ENCODE peak calls at places on chromosomes 16 and 17, in eight cellular contexts. J is transverse colon, E is A549, H is tibial nerve, S is upper lobe of left lung, C is ovary, R is K562, X is HepG2. L is an unnamed sample. For H3K4me1, the result is how much of the 10 kb centered on the place peaks cover.

GRCh38 chr17:77349976-77350830 is 209.4 kb downstream of the SEC14L1 start:
- DNase-seq in J (no peak), E (no peak), H (peak), S (no peak), C (peak), R (no peak), X (no peak), L (peak)

GRCh38 chr16:14106961-14107360 is 35.8 kb downstream of the MRTFB start:
- DNase-seq in J (no peak), E (no peak), H (no peak), S (no peak), C (no peak), R (no peak), X (no peak), L (no peak)

GRCh38 chr17:11638700-11639265 is 40.5 kb downstream of the DNAH9 start:
- DNase-seq in J (no peak), E (no peak), H (no peak), S (no peak), C (no peak), R (no peak), X (no peak), L (peak)

GRCh38 chr16:86982912-86983311 is 334.3 kb downstream of the C16orf95 start:
- DNase-seq in J (no peak), E (no peak), H (no peak), S (no peak), C (no peak), R (no peak), X (no peak), L (no peak)

GRCh38 chr17:72724375-72724774 is 368.1 kb downstream of the SLC39A11 start:
- DNase-seq in J (no peak), E (no peak), H (no peak), S (no peak), C (no peak), R (no peak), X (no peak), L (no peak)

GRCh38 chr17:67557052-67557845 is 160.5 kb upstream of the NOL11 start:
- DNase-seq in J (no peak), E (no peak), H (no peak), S (no peak), C (no peak), R (no peak), X (no peak), L (no peak)

GRCh38 chr17:4492762-4493561 is 5.7 kb upstream of the SPNS2 start:
- DNase-seq in J (peak), E (peak), H (no peak), S (no peak), C (peak), R (peak), X (peak), L (no peak)

GRCh38 chr17:53629188-53629587 is 193.5 kb upstream of the KIF2B start:
- DNase-seq in J (no peak), E (no peak), H (no peak), S (no peak), C (no peak), R (no peak), X (no peak), L (no peak)

GRCh38 chr16:71883193-71883848 is 661 bp downstream of the ZNF821 start:
- DNase-seq in J (peak), E (no peak), H (no peak), S (no peak), C (peak), R (peak), X (no peak), L (no peak)

GRCh38 chr16:3020604-3021448 is 658 bp downstream of the TNFRSF12A start:
- DNase-seq in J (peak), E (peak), H (peak), S (peak), C (peak), R (peak), X (peak), L (peak)

GRCh38 chr17:58233547-58233946 is 4.8 kb upstream of the LPO start:
- DNase-seq in J (no peak), E (no peak), H (no peak), S (no peak), C (no peak), R (no peak), X (no peak), L (no peak)

GRCh38 chr17:8785547-8786412 is 13.4 kb downstream of the MFSD6L start:
- DNase-seq in J (peak), E (peak), H (peak), S (no peak), C (peak), R (peak), X (peak), L (peak)

GRCh38 chr17:73318861-73319260 is 7.1 kb upstream of the CDC42EP4 start:
- DNase-seq in J (no peak), E (no peak), H (no peak), S (no peak), C (no peak), R (peak), X (no peak), L (no peak)

GRCh38 chr16:10168258-10168657 is 14.0 kb downstream of the GRIN2A start:
- DNase-seq in J (no peak), E (no peak), H (no peak), S (no peak), C (no peak), R (no peak), X (no peak), L (no peak)

GRCh38 chr16:86306811-86307517 is 203.4 kb upstream of the FOXF1 start:
- DNase-seq in J (no peak), E (no peak), H (no peak), S (no peak), C (no peak), R (no peak), X (no peak), L (no peak)

GRCh38 chr16:1010815-1011214 is 29.2 kb downstream of the SOX8 start:
- DNase-seq in J (no peak), E (no peak), H (no peak), S (peak), C (no peak), R (no peak), X (no peak), L (no peak)

GRCh38 chr16:528111-529011 is 849 bp downstream of the CAPN15 start:
- DNase-seq in J (peak), E (no peak), H (no peak), S (peak), C (peak), R (peak), X (no peak), L (no peak)

GRCh38 chr17:77502626-77503292 is 362.0 kb downstream of the SEC14L1 start:
- DNase-seq in J (peak), E (no peak), H (no peak), S (peak), C (no peak), R (no peak), X (no peak), L (no peak)

GRCh38 chr17:59534583-59534982 is 30.8 kb upstream of the DHX40 start:
- DNase-seq in J (no peak), E (peak), H (no peak), S (no peak), C (no peak), R (no peak), X (peak), L (peak)

GRCh38 chr17:7915611-7916382 is at the start of gene RNF227:
- DNase-seq in J (peak), E (peak), H (peak), S (peak), C (peak), R (peak), X (peak), L (peak)

GRCh38 chr17:58313815-58314705 is 14.5 kb downstream of the TSPOAP1 start:
- DNase-seq in J (no peak), E (no peak), H (no peak), S (no peak), C (no peak), R (no peak), X (no peak), L (no peak)

GRCh38 chr17:58755577-58756245 is at the start of gene PPM1E:
- DNase-seq in J (peak), E (peak), H (no peak), S (peak), C (peak), R (peak), X (peak), L (no peak)

GRCh38 chr17:50707296-50708049 is at the start of gene ANKRD40:
- DNase-seq in J (peak), E (peak), H (peak), S (peak), C (peak), R (peak), X (peak), L (peak)

GRCh38 chr17:1487939-1488825 is 4.3 kb downstream of the MYO1C start:
- DNase-seq in J (peak), E (peak), H (peak), S (peak), C (peak), R (peak), X (peak), L (no peak)

GRCh38 chr16:15766918-15767317 is 89.9 kb downstream of the MYH11 start:
- DNase-seq in J (no peak), E (no peak), H (no peak), S (no peak), C (no peak), R (no peak), X (no peak), L (no peak)

GRCh38 chr16:56657555-56658430 is at the start of gene MT1F:
- DNase-seq in J (peak), E (peak), H (peak), S (peak), C (no peak), R (peak), X (peak), L (no peak)

GRCh38 chr17:61412860-61413653 is 13.4 kb downstream of the TBX2 start:
- DNase-seq in J (no peak), E (no peak), H (no peak), S (no peak), C (no peak), R (no peak), X (peak), L (peak)

GRCh38 chr17:29107933-29108805 is 65.2 kb downstream of the PIPOX start:
- DNase-seq in J (no peak), E (peak), H (no peak), S (no peak), C (no peak), R (no peak), X (peak), L (no peak)

DNA sequence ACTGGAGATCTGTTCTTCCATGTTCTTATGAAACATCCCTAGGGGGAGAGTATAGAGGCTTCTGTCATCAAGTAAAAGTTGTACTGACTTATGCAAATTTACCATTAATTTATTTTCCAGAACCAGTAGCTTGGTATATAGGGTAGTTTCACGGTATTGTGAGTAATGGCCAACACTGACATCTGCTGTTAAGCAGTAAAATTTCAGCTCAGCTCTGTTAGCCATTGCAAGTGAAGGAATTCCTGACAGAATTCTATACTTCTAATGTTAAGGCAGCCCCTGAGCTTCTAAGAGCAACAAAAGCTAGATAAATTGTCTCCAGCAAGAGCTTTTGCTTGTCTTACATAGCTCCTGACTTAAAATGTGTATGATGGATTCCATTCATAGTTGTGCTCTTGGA is 613.5 kb upstream of the C16orf82 start:
- DNase-seq in J (no peak), E (no peak), H (no peak), S (no peak), C (no peak), R (no peak), X (no peak), L (no peak)
- H3K4me1 ChIP-seq in J (under half), E (under half), H (under half), S (under half), C (under half), R (under half), X (under half), L (under half)

GRCh38 chr16:81366316-81366932 is 51.7 kb downstream of the GAN start:
- DNase-seq in J (no peak), E (peak), H (no peak), S (no peak), C (no peak), R (peak), X (peak), L (no peak)

GRCh38 chr16:81367821-81368220 is 53.1 kb downstream of the GAN start:
- DNase-seq in J (no peak), E (no peak), H (no peak), S (no peak), C (no peak), R (no peak), X (no peak), L (no peak)

GRCh38 chr16:81365731-81366130 is 51.0 kb downstream of the GAN start:
- DNase-seq in J (no peak), E (no peak), H (no peak), S (no peak), C (no peak), R (no peak), X (no peak), L (no peak)

GRCh38 chr16:81371106-81371505 is 56.3 kb downstream of the GAN start:
- DNase-seq in J (no peak), E (no peak), H (no peak), S (no peak), C (no peak), R (no peak), X (no peak), L (no peak)

DNA sequence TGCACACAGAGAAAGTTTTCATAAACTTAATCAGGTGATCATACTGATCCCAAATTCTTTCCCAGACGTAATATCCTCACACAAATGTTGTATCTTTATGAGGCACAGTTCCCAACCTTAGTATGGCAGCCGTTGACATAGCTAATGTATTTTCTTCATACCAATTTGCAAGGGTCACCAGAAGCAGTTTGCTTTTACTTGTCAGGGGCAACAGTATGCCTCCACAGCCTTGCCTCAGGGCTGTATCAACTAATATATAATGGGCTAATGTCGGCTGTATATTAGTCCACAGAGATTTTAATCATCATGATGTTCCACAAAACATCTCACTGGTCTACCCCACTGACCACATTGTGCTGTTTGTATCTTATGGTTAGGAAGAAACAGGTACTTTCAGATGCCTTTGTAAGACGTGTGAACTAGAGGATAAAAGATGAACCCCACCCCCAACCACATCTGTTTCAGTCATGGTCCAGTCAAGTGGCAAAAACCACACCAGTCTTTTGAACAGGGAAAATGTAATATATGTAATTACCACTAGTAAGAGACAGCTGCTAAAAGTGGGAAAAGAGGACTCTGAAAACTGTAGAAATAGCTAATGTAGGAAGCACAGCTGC is 55.2 kb downstream of the GAN start:
- DNase-seq in J (no peak), E (no peak), H (no peak), S (no peak), C (no peak), R (no peak), X (no peak), L (no peak)
- TF ChIP-seq EP300 in J (no peak), E (no peak), H (no peak), S (no peak), C (no peak), R (no peak), X (no peak), L (no peak)

DNA sequence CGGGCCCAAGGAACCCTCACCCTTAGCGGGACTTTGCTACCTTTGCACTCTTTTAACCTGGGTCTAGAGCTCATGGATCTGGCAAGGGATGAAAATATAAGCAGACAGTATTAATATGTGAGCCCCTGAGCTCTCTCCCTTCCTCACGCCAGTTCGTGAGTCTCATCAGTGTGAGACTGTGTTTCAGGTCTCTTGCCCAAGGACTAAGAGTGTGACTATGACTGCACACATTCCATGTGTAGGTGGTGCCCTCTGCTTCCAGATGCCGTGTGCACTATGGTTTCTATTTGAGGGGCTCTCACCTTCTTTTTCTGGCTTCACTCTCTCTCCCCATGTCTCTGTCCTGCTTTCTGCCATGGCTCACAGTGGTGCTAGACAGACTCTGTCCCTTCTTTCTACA is 40.5 kb downstream of the DHRS7B start:
- DNase-seq in J (no peak), E (no peak), H (no peak), S (no peak), C (no peak), R (no peak), X (no peak), L (no peak)
- H3K27ac ChIP-seq in J (peak), E (no peak), H (peak), S (peak), C (no peak), R (no peak), X (no peak), L (peak)

GRCh38 chr16:24515186-24515585 is 24.2 kb upstream of the RBBP6 start:
- DNase-seq in J (no peak), E (no peak), H (no peak), S (no peak), C (no peak), R (no peak), X (no peak), L (no peak)
- H3K4me1 ChIP-seq in J (under half), E (under half), H (under half), S (under half), C (under half), R (under half), X (under half), L (under half)

DNA sequence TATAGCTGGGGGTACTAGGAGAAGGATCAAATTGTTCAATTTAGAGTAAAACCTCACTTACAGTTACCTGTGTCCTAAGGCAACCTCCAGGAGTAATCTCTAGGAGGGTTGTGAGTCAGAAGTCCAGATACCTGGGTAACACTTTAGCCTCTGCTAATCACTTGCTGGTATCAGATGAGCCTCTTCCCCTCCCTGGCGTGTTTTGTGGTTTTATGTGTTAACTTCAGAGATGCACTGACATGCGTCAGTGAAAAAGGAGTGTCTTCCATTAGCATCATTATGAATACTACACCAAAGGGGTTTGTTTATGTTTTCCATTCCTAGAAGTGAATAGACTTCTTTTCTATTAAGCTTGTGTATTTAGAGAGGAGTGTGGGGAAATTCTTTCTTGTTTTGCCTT is 208.2 kb downstream of the FTO start:
- DNase-seq in J (no peak), E (no peak), H (no peak), S (no peak), C (no peak), R (no peak), X (no peak), L (no peak)
- TF ChIP-seq EP300 in J (no peak), E (no peak), H (no peak), S (no peak), C (no peak), R (no peak), X (no peak), L (no peak)

GRCh38 chr17:37090941-37091340 is 142.2 kb downstream of the AATF start:
- DNase-seq in J (no peak), E (no peak), H (no peak), S (no peak), C (no peak), R (no peak), X (no peak), L (no peak)

GRCh38 chr17:37092041-37092440 is 143.3 kb downstream of the AATF start:
- DNase-seq in J (peak), E (no peak), H (no peak), S (no peak), C (no peak), R (no peak), X (peak), L (no peak)

GRCh38 chr17:37088913-37089312 is 140.2 kb downstream of the AATF start:
- DNase-seq in J (no peak), E (no peak), H (no peak), S (no peak), C (no peak), R (no peak), X (no peak), L (no peak)

GRCh38 chr17:37088459-37088858 is 139.7 kb downstream of the AATF start:
- DNase-seq in J (no peak), E (no peak), H (no peak), S (no peak), C (no peak), R (no peak), X (no peak), L (no peak)

DNA sequence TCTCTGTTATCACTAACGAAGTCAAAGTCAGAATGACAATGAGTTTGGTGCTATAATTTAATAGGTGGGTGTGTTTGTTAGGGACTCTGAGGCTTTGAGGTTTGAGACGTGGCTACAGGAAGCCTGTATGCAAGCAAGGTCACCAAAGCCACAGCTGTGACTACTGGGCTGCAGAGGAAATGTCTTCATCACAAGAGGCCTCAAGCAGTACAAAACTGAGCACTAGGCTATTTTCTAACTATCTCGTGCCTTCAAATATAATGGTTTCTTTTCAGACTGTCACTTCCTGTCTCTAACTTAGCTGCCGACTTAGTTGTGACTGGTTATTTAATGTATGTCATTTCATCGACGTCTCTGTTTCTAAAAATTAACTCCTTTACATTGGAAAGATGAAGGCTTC is 141.2 kb downstream of the AATF start:
- DNase-seq in J (no peak), E (no peak), H (no peak), S (no peak), C (no peak), R (no peak), X (no peak), L (no peak)
- H3K27ac ChIP-seq in J (peak), E (no peak), H (no peak), S (no peak), C (no peak), R (no peak), X (no peak), L (no peak)

GRCh38 chr17:81538651-81539570 is 10.7 kb downstream of the FSCN2 start:
- DNase-seq in J (no peak), E (no peak), H (no peak), S (peak), C (no peak), R (no peak), X (no peak), L (no peak)
- H3K4me1 ChIP-seq in J (under half), E (under half), H (under half), S (under half), C (under half), R (half or more), X (under half), L (under half)

GRCh38 chr17:34673995-34674900 is 94.9 kb downstream of the TMEM132E start:
- DNase-seq in J (no peak), E (no peak), H (no peak), S (no peak), C (no peak), R (no peak), X (no peak), L (no peak)
- TF ChIP-seq EP300 in J (no peak), E (no peak), H (no peak), S (no peak), C (no peak), R (no peak), X (no peak), L (no peak)

L was measured in esophagus muscularis mucosa.